ENCODE peak calls at places on chromosomes 4 and X, in four cellular contexts. M, X, H and Q are unnamed samples.

GRCh38 chr4:74158561-74159396 is 861 bp downstream of the MTHFD2L start:
- DNase-seq in M (peak; percentile 56), X (peak; percentile 3), H (peak; percentile 9), Q (no peak)

GRCh38 chr4:176920694-176921093 is 128.0 kb upstream of the VEGFC start:
- DNase-seq in M (peak; percentile 91), X (no peak), H (no peak), Q (no peak)

GRCh38 chr4:173990126-173990878 is 293.2 kb downstream of the FBXO8 start:
- DNase-seq in M (peak; percentile 12), X (peak; percentile 32), H (no peak), Q (peak; percentile 15)

GRCh38 chrX:132609449-132609848 is 120.6 kb upstream of the MBNL3 start:
- DNase-seq in M (no peak), X (no peak), H (no peak), Q (no peak)

GRCh38 chrX:8748855-8749254 is 16.9 kb upstream of the ANOS1 start:
- DNase-seq in M (peak; percentile 22), X (peak; percentile 39), H (no peak), Q (no peak)

GRCh38 chrX:2767631-2768455 is 16.0 kb downstream of the XG start:
- DNase-seq in M (no peak), X (peak; percentile 87), H (no peak), Q (peak; percentile 37)

GRCh38 chr4:93776386-93777080 is 52.0 kb upstream of the ATOH1 start:
- DNase-seq in M (peak; percentile 4), X (peak; percentile 4), H (no peak), Q (no peak)

GRCh38 chr4:80680934-80681333 is 345.4 kb downstream of the CFAP299 start:
- DNase-seq in M (no peak), X (no peak), H (no peak), Q (no peak)

GRCh38 chr4:116599859-116600258 is 485.5 kb downstream of the TRAM1L1 start:
- DNase-seq in M (no peak), X (peak; percentile 0), H (no peak), Q (no peak)

GRCh38 chr4:87805971-87806370 is 6.6 kb downstream of the IBSP start:
- DNase-seq in M (no peak), X (no peak), H (no peak), Q (no peak)

GRCh38 chrX:150635952-150636351 is 57.2 kb upstream of the MTMR1 start:
- DNase-seq in M (peak; percentile 24), X (peak; percentile 34), H (peak; percentile 5), Q (no peak)

GRCh38 chr4:99390060-99390459 is 37.5 kb upstream of the ADH1C start:
- DNase-seq in M (no peak), X (no peak), H (no peak), Q (no peak)

GRCh38 chrX:153827016-153827415 is 3.3 kb downstream of the PDZD4 start:
- DNase-seq in M (no peak), X (no peak), H (no peak), Q (no peak)

GRCh38 chrX:153828308-153828707 is 2.0 kb downstream of the PDZD4 start:
- DNase-seq in M (no peak), X (no peak), H (no peak), Q (no peak)

GRCh38 chrX:153827903-153828302 is 2.4 kb downstream of the PDZD4 start:
- DNase-seq in M (no peak), X (no peak), H (no peak), Q (no peak)

GRCh38 chrX:153824348-153824747 is 6.0 kb downstream of the PDZD4 start:
- DNase-seq in M (no peak), X (no peak), H (no peak), Q (no peak)

GRCh38 chrX:153825042-153825441 is 5.3 kb downstream of the PDZD4 start:
- DNase-seq in M (no peak), X (no peak), H (no peak), Q (no peak)
- TF ChIP-seq MYC in M (no peak), X (no peak), H (no peak), Q (no peak)

GRCh38 chr4:165512464-165512863 is 133.7 kb downstream of the CPE start:
- DNase-seq in M (peak; percentile 80), X (no peak), H (no peak), Q (no peak)
- TF ChIP-seq MYC in M (no peak), X (no peak), H (no peak), Q (no peak)

GRCh38 chr4:37627263-37627662 is 58.9 kb downstream of the RELL1 start:
- DNase-seq in M (peak; percentile 26), X (no peak), H (no peak), Q (no peak)

GRCh38 chr4:37631551-37631950 is 54.6 kb downstream of the RELL1 start:
- DNase-seq in M (no peak), X (no peak), H (no peak), Q (no peak)

GRCh38 chr4:37625499-37625898 is 60.7 kb downstream of the RELL1 start:
- DNase-seq in M (no peak), X (no peak), H (no peak), Q (no peak)

GRCh38 chr4:37629713-37630112 is 56.5 kb downstream of the RELL1 start:
- DNase-seq in M (no peak), X (no peak), H (no peak), Q (no peak)

DNA sequence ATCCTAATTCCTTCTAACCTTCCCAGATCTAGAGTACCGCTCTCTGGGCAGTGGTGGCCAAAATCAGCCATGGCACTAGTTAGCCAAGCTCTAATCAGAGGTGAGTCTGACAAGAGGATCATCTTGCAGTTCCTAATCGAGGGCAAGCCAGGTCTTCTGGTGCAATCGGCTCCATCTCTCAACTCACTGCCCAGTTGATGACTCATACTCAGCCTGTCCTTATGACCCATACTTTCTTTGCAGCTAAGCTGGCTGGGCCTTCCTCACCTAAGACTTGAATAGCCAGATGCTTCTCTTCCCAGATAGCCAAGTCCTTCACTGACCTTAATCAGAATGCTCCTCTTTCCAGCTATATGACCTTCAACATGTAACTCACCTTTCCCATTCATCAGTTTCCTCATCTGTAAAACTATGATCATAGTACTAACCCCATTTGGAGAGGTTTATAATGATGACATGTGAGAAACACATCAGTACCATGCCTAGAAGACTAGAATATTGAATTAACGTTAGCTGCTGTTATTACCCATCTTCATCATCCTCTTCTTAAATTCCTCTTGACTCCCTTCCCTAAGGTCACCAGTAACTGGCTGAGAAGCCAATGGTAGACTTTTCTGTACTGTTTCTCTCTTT is 57.1 kb downstream of the RELL1 start:
- DNase-seq in M (peak; percentile 48), X (peak; percentile 63), H (no peak), Q (no peak)
- TF ChIP-seq MYC in M (no peak), X (no peak), H (no peak), Q (no peak)

GRCh38 chr4:120977435-120977997 is 55.0 kb upstream of the PRDM5 start:
- DNase-seq in M (peak; percentile 59), X (peak; percentile 53), H (no peak), Q (peak; percentile 10)
- TF ChIP-seq MYC in M (no peak), X (no peak), H (no peak), Q (no peak)

GRCh38 chrX:52424658-52425057 is 55.8 kb downstream of the XAGE2 start:
- DNase-seq in M (no peak), X (peak; percentile 4), H (no peak), Q (no peak)

GRCh38 chrX:52420824-52421443 is 52.1 kb downstream of the XAGE2 start:
- DNase-seq in M (no peak), X (no peak), H (no peak), Q (no peak)

GRCh38 chrX:52426810-52427209 is 58.0 kb downstream of the XAGE2 start:
- DNase-seq in M (no peak), X (no peak), H (no peak), Q (no peak)

GRCh38 chrX:52425710-52426245 is 57.0 kb downstream of the XAGE2 start:
- DNase-seq in M (no peak), X (no peak), H (no peak), Q (no peak)

DNA sequence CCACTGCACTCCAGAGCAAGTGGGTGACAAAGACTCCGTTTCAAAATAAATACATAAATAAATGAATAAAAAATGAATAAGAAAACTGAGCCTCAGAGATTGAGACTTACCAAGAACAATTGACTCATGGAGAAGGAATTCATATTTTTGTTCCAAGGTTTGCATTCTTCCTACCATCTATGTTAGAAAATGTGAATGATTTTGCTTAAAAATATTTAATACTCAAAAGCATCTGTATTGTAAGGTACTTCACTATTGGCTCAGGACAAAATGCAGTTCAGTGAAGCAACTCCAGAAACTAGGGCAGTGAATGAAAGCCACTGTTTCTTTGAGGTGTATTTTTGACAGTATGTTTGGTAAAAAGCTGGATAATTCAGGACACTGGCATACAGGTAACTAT is 54.1 kb downstream of the XAGE2 start:
- DNase-seq in M (no peak), X (no peak), H (no peak), Q (no peak)
- TF ChIP-seq MYC in M (no peak), X (no peak), H (no peak), Q (no peak)

GRCh38 chrX:95351089-95351488 is 1333.6 kb upstream of the DIAPH2 start:
- DNase-seq in M (no peak), X (no peak), H (no peak), Q (no peak)
- TF ChIP-seq MYC in M (no peak), X (no peak), H (no peak), Q (no peak)

DNA sequence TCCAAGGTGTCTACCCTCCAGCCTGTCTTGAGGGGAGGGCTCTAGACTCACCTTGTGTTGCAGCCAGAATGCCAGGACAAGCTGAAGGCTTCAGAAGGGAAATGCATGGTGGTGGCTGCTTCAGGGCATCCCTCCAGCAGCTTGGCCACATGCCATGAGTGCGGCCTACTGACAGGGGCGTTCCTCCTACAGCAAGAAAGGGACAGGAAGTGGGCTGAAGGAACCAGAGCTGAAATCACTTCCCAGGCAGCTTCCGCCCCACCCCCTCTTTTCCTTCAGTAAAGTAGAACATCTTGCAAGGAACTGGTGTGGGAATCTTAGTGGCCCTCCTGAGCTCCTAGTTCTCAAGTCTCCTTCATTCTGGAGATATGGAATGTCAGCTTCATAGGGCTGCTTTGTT is 167.5 kb upstream of the DGKK start:
- DNase-seq in M (peak; percentile 50), X (no peak), H (no peak), Q (no peak)
- TF ChIP-seq MYC in M (no peak), X (no peak), H (no peak), Q (no peak)

GRCh38 chr4:105088110-105088879 is 58.4 kb upstream of the TET2 start:
- DNase-seq in M (peak; percentile 74), X (peak; percentile 5), H (no peak), Q (no peak)
- TF ChIP-seq MYC in M (no peak), X (no peak), H (no peak), Q (no peak)

GRCh38 chr4:154626793-154627484 is 14.5 kb upstream of the FGG start:
- DNase-seq in M (peak; percentile 46), X (peak; percentile 58), H (no peak), Q (peak; percentile 49)
- TF ChIP-seq MYC in M (no peak), X (no peak), H (no peak), Q (peak; percentile 32)